ENCODE peak calls at places on chromosomes 16 and 17, in nine cellular contexts. X, K, O, F, Y, C, R, S and N are unnamed samples. For H3K4me1, the result is how much of the 10 kb centered on the place peaks cover.

GRCh38 chr17:2710804-2711607 is 558 bp downstream of the CLUH start:
- DNase-seq in X (peak), K (no peak), O (no peak), F (peak), Y (no peak), C (peak), R (peak), S (no peak), N (peak)

GRCh38 chr17:12522743-12523181 is 142.9 kb upstream of the MYOCD start:
- DNase-seq in X (peak), K (no peak), O (no peak), F (peak), Y (no peak), C (no peak), R (no peak), S (peak), N (peak)

GRCh38 chr16:15803608-15804007 is 53.2 kb downstream of the MYH11 start:
- DNase-seq in X (no peak), K (no peak), O (no peak), F (no peak), Y (peak), C (no peak), R (no peak), S (no peak), N (no peak)

GRCh38 chr17:50681260-50682200 is 26.2 kb downstream of the ANKRD40 start:
- DNase-seq in X (peak), K (no peak), O (no peak), F (peak), Y (peak), C (no peak), R (no peak), S (peak), N (peak)

GRCh38 chr17:77373298-77374169 is 232.8 kb downstream of the SEC14L1 start:
- DNase-seq in X (peak), K (no peak), O (no peak), F (peak), Y (peak), C (no peak), R (peak), S (no peak), N (no peak)

GRCh38 chr17:29982991-29983390 is 41.6 kb downstream of the EFCAB5 start:
- DNase-seq in X (no peak), K (no peak), O (no peak), F (no peak), Y (no peak), C (no peak), R (no peak), S (no peak), N (no peak)

GRCh38 chr16:56279132-56279531 is 87.8 kb downstream of the GNAO1 start:
- DNase-seq in X (no peak), K (no peak), O (no peak), F (no peak), Y (no peak), C (no peak), R (no peak), S (no peak), N (peak)

GRCh38 chr17:17495448-17496188 is 577 bp downstream of the RASD1 start:
- DNase-seq in X (no peak), K (peak), O (no peak), F (peak), Y (no peak), C (no peak), R (peak), S (peak), N (peak)

GRCh38 chr16:11407047-11407982 is 62.1 kb downstream of the RMI2 start:
- DNase-seq in X (peak), K (peak), O (peak), F (peak), Y (no peak), C (peak), R (no peak), S (peak), N (peak)

GRCh38 chr17:66548659-66549311 is 246.4 kb downstream of the PRKCA start:
- DNase-seq in X (peak), K (no peak), O (no peak), F (no peak), Y (no peak), C (no peak), R (no peak), S (no peak), N (peak)

GRCh38 chr16:15443753-15444152 is 9.4 kb downstream of the BMERB1 start:
- DNase-seq in X (no peak), K (no peak), O (no peak), F (no peak), Y (no peak), C (no peak), R (no peak), S (no peak), N (no peak)

GRCh38 chr17:41738077-41738800 is 3.8 kb upstream of the HAP1 start:
- DNase-seq in X (peak), K (peak), O (peak), F (peak), Y (peak), C (peak), R (peak), S (peak), N (peak)

GRCh38 chr17:1368588-1368987 is 31.4 kb downstream of the YWHAE start:
- DNase-seq in X (no peak), K (no peak), O (no peak), F (no peak), Y (no peak), C (no peak), R (no peak), S (no peak), N (no peak)

GRCh38 chr17:27433521-27433920 is 22.7 kb upstream of the KSR1 start:
- DNase-seq in X (no peak), K (no peak), O (no peak), F (no peak), Y (no peak), C (no peak), R (no peak), S (no peak), N (no peak)

GRCh38 chr16:30369938-30370443 is 303 bp downstream of the TBC1D10B start:
- DNase-seq in X (no peak), K (no peak), O (no peak), F (no peak), Y (no peak), C (no peak), R (no peak), S (no peak), N (no peak)

GRCh38 chr16:55655709-55656694 is at the start of gene SLC6A2:
- DNase-seq in X (no peak), K (peak), O (no peak), F (peak), Y (no peak), C (peak), R (no peak), S (peak), N (no peak)

GRCh38 chr17:15342460-15342859 is 1.1 kb upstream of the TEKT3 start:
- DNase-seq in X (peak), K (no peak), O (no peak), F (no peak), Y (no peak), C (no peak), R (no peak), S (no peak), N (no peak)

GRCh38 chr17:56754523-56755208 is 79.1 kb downstream of the C17orf67 start:
- DNase-seq in X (peak), K (no peak), O (no peak), F (no peak), Y (no peak), C (no peak), R (no peak), S (no peak), N (no peak)

GRCh38 chr16:46658925-46659324 is 30.1 kb downstream of the VPS35 start:
- DNase-seq in X (no peak), K (no peak), O (no peak), F (peak), Y (no peak), C (no peak), R (peak), S (no peak), N (no peak)

GRCh38 chr17:76772842-76773521 is 35.1 kb downstream of the MFSD11 start:
- DNase-seq in X (peak), K (no peak), O (no peak), F (peak), Y (no peak), C (peak), R (no peak), S (no peak), N (peak)

GRCh38 chr16:56936491-56936890 is 4.5 kb downstream of the HERPUD1 start:
- DNase-seq in X (peak), K (no peak), O (no peak), F (peak), Y (no peak), C (no peak), R (no peak), S (no peak), N (no peak)

GRCh38 chr16:14452066-14452465 is 178.0 kb downstream of the PARN start:
- DNase-seq in X (peak), K (no peak), O (no peak), F (no peak), Y (no peak), C (no peak), R (no peak), S (no peak), N (no peak)

GRCh38 chr17:82097187-82097918 is 683 bp downstream of the FASN start:
- DNase-seq in X (peak), K (no peak), O (no peak), F (peak), Y (peak), C (peak), R (peak), S (no peak), N (no peak)

GRCh38 chr17:49976163-49976827 is 7.3 kb downstream of the DLX4 start:
- DNase-seq in X (no peak), K (no peak), O (no peak), F (peak), Y (no peak), C (no peak), R (no peak), S (no peak), N (peak)

GRCh38 chr16:75061677-75062076 is 54.9 kb downstream of the LDHD start:
- DNase-seq in X (no peak), K (no peak), O (no peak), F (no peak), Y (peak), C (no peak), R (no peak), S (no peak), N (no peak)

GRCh38 chr16:75064403-75065148 is 52.0 kb downstream of the LDHD start:
- DNase-seq in X (no peak), K (no peak), O (peak), F (no peak), Y (no peak), C (no peak), R (peak), S (peak), N (no peak)

GRCh38 chr16:75062135-75062943 is 54.2 kb downstream of the LDHD start:
- DNase-seq in X (no peak), K (no peak), O (no peak), F (peak), Y (peak), C (no peak), R (no peak), S (no peak), N (no peak)

GRCh38 chr16:75063549-75064082 is 53.0 kb downstream of the LDHD start:
- DNase-seq in X (no peak), K (no peak), O (no peak), F (no peak), Y (no peak), C (no peak), R (no peak), S (no peak), N (no peak)

DNA sequence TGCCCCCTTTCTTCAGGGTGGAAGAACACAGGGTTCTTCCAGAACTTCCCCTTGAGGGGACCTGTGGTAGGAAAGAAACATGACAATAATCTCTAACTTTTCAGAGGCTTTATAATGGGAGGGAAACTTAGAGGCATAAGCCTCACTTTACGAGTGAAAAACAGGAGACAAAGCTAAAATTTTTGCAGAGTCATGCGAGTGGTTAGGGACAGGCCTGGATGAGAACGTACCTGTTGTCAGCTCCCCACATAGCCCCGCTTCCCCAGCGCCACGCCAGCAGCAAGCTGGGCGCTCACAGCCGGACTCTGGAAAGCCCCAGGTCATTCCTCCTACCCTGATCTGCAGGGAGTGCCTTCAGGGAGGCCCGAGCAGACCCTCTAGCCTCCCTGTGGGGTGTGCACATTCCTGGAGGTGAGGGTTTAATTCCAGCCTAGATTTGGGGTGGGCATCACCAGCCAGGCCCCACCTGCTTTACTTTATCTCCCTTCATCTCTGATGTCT is 53.6 kb downstream of the LDHD start:
- DNase-seq in X (no peak), K (no peak), O (no peak), F (peak), Y (no peak), C (no peak), R (no peak), S (no peak), N (no peak)
- H3K4me1 ChIP-seq in X (under half), K (under half), O (under half), F (under half), Y (under half), C (under half), R (half or more), S (under half), N (half or more)

DNA sequence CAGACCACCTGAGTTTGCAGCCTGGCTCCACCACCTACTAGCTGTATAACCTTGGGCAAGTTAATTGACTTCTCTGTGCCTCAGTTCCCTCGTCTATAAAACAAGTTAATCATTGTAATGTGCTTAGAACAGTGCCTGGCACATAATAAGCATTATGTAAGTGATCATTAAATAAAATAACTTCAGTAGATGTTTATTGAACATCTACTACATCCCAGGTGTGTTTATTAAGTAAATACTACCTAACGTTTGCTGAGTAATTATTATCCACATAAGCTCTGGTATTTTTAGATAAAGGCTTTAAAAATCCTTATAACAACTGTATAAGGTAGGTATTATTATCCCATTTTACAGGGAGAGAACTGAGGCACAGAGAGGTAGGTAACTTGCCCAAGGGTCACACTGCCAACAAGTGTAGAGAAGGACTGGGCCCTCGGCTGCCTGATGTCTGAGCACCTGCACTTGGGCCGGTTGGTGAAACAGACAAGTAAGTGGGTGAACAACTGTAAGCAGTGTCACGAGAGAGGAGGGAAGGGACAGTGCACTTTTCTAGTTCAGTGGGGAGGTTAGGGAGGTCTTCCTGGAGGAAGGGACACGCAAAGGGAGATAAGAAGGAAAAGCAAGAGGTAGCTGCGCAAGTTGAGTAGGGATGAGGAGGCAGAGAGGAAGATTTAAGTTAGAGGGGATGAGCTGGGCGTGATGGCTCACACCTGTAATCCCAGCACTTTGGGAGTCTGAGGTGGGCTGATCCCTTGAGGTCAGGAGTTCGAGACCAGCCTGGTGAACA is 4.6 kb downstream of the TNS4 start:
- DNase-seq in X (no peak), K (no peak), O (no peak), F (no peak), Y (no peak), C (no peak), R (no peak), S (no peak), N (no peak)
- H3K4me1 ChIP-seq in X (under half), K (under half), O (under half), F (under half), Y (under half), C (half or more), R (under half), S (under half), N (under half)

GRCh38 chr17:78708510-78708973 is 73.5 kb downstream of the CYTH1 start:
- DNase-seq in X (peak), K (peak), O (no peak), F (peak), Y (peak), C (peak), R (peak), S (peak), N (peak)
- H3K4me1 ChIP-seq in X (under half), K (under half), O (under half), F (under half), Y (under half), C (under half), R (under half), S (under half), N (under half)

DNA sequence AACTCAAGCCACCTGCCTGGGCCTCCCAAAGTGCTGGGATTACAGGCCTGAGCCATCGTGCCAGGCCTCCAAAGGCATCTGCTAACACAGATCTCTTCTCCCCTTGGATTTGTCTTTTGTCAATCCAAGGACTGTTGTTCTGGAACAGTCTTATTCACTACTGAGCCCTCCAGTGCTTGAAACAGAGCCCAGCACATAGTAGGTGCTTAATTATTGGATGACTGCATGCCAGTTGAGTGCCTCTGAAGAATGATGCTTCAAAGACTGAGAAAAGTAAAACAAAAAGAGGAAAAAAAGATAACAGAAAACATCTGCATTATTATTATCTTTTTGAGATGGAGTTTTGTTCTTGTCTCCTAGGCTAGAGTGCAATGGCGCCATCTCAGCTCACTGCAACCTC is 1.7 kb upstream of the CRISPLD2 start:
- DNase-seq in X (no peak), K (no peak), O (no peak), F (no peak), Y (no peak), C (no peak), R (no peak), S (no peak), N (no peak)
- H3K4me1 ChIP-seq in X (under half), K (under half), O (under half), F (under half), Y (under half), C (under half), R (under half), S (under half), N (under half)

GRCh38 chr16:89358030-89359005 is 132.0 kb downstream of the ANKRD11 start:
- DNase-seq in X (no peak), K (no peak), O (no peak), F (no peak), Y (no peak), C (no peak), R (no peak), S (no peak), N (no peak)

GRCh38 chr16:89361756-89362155 is 128.6 kb downstream of the ANKRD11 start:
- DNase-seq in X (no peak), K (no peak), O (no peak), F (no peak), Y (no peak), C (no peak), R (no peak), S (no peak), N (no peak)

GRCh38 chr16:89360760-89361435 is 129.5 kb downstream of the ANKRD11 start:
- DNase-seq in X (no peak), K (no peak), O (no peak), F (no peak), Y (no peak), C (no peak), R (no peak), S (no peak), N (no peak)

GRCh38 chr16:89357460-89357859 is 132.9 kb downstream of the ANKRD11 start:
- DNase-seq in X (peak), K (peak), O (no peak), F (no peak), Y (no peak), C (no peak), R (no peak), S (no peak), N (no peak)

DNA sequence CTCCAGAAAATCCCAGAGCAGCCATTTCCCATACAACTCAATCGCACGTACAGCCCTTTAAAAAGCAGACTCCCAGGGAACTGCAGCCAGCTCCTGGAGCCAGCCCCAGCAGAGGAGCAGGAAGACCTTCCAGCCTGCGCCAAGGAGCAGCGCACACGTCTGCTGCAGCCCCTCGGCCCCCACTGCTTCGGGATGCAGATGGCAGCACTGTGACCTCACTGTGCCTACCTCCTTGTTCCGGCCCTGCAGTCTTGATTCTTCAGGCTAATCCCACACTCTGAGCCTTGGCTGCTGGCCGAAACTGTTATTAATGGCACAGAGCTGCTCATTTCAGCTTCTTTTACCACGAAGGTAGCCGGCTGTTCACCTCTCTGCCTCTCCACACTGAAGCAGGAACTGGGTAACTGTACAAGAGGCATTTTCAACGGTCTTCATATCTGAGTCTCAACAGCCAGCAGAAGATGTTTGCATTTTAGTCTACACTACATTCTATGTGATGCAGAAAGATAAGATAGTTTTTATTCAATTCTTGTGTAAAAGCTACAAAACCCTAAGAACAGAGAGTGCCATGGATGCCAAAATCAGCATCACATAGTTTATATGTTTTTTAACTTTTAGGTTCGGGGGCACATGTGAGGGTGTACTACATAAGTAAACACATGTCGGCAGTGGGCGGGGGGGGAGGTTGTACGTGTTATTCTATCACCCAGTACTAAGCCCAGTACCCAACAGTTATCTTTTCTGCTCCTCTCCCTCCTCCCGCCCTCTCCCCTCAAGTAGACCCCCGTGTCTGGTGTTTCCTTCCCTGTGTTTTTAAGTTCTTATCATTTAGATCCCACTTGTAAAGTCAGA is 130.8 kb downstream of the ANKRD11 start:
- DNase-seq in X (no peak), K (no peak), O (no peak), F (no peak), Y (peak), C (no peak), R (no peak), S (no peak), N (no peak)
- H3K4me1 ChIP-seq in X (under half), K (under half), O (under half), F (under half), Y (under half), C (half or more), R (half or more), S (under half), N (under half)

GRCh38 chr17:45246861-45247428 is 14.9 kb downstream of the SPATA32 start:
- DNase-seq in X (peak), K (peak), O (no peak), F (peak), Y (no peak), C (no peak), R (no peak), S (no peak), N (peak)

GRCh38 chr17:45247429-45248131 is 14.3 kb downstream of the SPATA32 start:
- DNase-seq in X (peak), K (peak), O (peak), F (peak), Y (peak), C (peak), R (peak), S (peak), N (peak)

GRCh38 chr17:45243750-45244149 is 18.1 kb downstream of the SPATA32 start:
- DNase-seq in X (no peak), K (no peak), O (no peak), F (peak), Y (no peak), C (no peak), R (no peak), S (no peak), N (no peak)

GRCh38 chr17:45246338-45246737 is 15.6 kb downstream of the SPATA32 start:
- DNase-seq in X (no peak), K (no peak), O (no peak), F (no peak), Y (no peak), C (no peak), R (no peak), S (no peak), N (no peak)

GRCh38 chr17:45244725-45245656 is 16.9 kb downstream of the SPATA32 start:
- DNase-seq in X (no peak), K (no peak), O (no peak), F (no peak), Y (no peak), C (no peak), R (no peak), S (no peak), N (no peak)
- H3K4me1 ChIP-seq in X (under half), K (under half), O (under half), F (under half), Y (under half), C (under half), R (under half), S (under half), N (under half)